ENCODE peak calls at places on chromosomes 7 and 10, in nine cellular contexts. G, R, H, Z, I, Q, P, Y and L are unnamed samples.

GRCh38 chr7:158816995-158817394 is 12.3 kb downstream of the ESYT2 start:
- DNase-seq in G (no peak), R (no peak), H (no peak), Z (no peak), I (no peak), Q (peak; percentile 42), P (peak; percentile 56), Y (no peak), L (no peak)

GRCh38 chr10:30058570-30059132 is 735 bp downstream of the JCAD start:
- DNase-seq in G (peak; percentile 44), R (no peak), H (no peak), Z (no peak), I (peak; percentile 46), Q (no peak), P (peak; percentile 79), Y (no peak), L (no peak)

GRCh38 chr10:5076615-5077014 is 17.6 kb upstream of the AKR1C3 start:
- DNase-seq in G (no peak), R (no peak), H (no peak), Z (no peak), I (no peak), Q (no peak), P (no peak), Y (peak; percentile 81), L (no peak)

GRCh38 chr7:138167869-138168296 is 91.6 kb downstream of the AKR1D1 start:
- DNase-seq in G (no peak), R (no peak), H (no peak), Z (peak; percentile 48), I (no peak), Q (no peak), P (no peak), Y (no peak), L (no peak)

GRCh38 chr10:98408799-98409198 is 6.2 kb downstream of the PYROXD2 start:
- DNase-seq in G (no peak), R (no peak), H (no peak), Z (no peak), I (no peak), Q (no peak), P (no peak), Y (no peak), L (no peak)

GRCh38 chr10:33114451-33114944 is 156.5 kb upstream of the ITGB1 start:
- DNase-seq in G (no peak), R (no peak), H (no peak), Z (no peak), I (no peak), Q (peak; percentile 22), P (no peak), Y (peak; percentile 74), L (peak; percentile 68)

GRCh38 chr10:77592946-77593636 is 44.5 kb downstream of the KCNMA1 start:
- DNase-seq in G (no peak), R (no peak), H (no peak), Z (no peak), I (no peak), Q (peak; percentile 81), P (no peak), Y (peak; percentile 91), L (no peak)

GRCh38 chr10:81177651-81178244 is 640.0 kb downstream of the SH2D4B start:
- DNase-seq in G (no peak), R (peak; percentile 16), H (no peak), Z (no peak), I (peak; percentile 21), Q (no peak), P (no peak), Y (no peak), L (peak; percentile 36)

GRCh38 chr10:107616463-107617131 is 452.1 kb upstream of the SORCS1 start:
- DNase-seq in G (no peak), R (no peak), H (no peak), Z (no peak), I (no peak), Q (no peak), P (no peak), Y (peak; percentile 70), L (peak; percentile 74)

GRCh38 chr10:1938317-1938716 is 201.0 kb upstream of the ADARB2 start:
- DNase-seq in G (no peak), R (no peak), H (peak; percentile 63), Z (no peak), I (no peak), Q (no peak), P (no peak), Y (no peak), L (peak; percentile 89)

GRCh38 chr10:51700228-51700835 is 937 bp upstream of the CSTF2T start:
- DNase-seq in G (no peak), R (no peak), H (peak; percentile 22), Z (no peak), I (no peak), Q (peak; percentile 62), P (no peak), Y (no peak), L (no peak)

GRCh38 chr7:111741811-111742240 is 179.5 kb upstream of the IMMP2L start:
- DNase-seq in G (peak; percentile 45), R (peak; percentile 83), H (peak; percentile 13), Z (peak; percentile 85), I (peak; percentile 61), Q (peak; percentile 45), P (peak; percentile 42), Y (peak; percentile 70), L (peak; percentile 20)

GRCh38 chr10:16995867-16996529 is 133.6 kb downstream of the CUBN start:
- DNase-seq in G (no peak), R (peak; percentile 94), H (no peak), Z (no peak), I (no peak), Q (peak; percentile 36), P (no peak), Y (peak; percentile 65), L (no peak)

GRCh38 chr10:125083576-125083920 is 76.8 kb downstream of the CTBP2 start:
- DNase-seq in G (no peak), R (no peak), H (no peak), Z (no peak), I (no peak), Q (no peak), P (no peak), Y (peak; percentile 94), L (no peak)

GRCh38 chr7:80114159-80114558 is 20.5 kb upstream of the GNAI1 start:
- DNase-seq in G (no peak), R (no peak), H (no peak), Z (no peak), I (no peak), Q (no peak), P (no peak), Y (no peak), L (no peak)

GRCh38 chr7:816751-817671 is 15.3 kb upstream of the SUN1 start:
- DNase-seq in G (no peak), R (peak; percentile 32), H (peak; percentile 54), Z (no peak), I (no peak), Q (no peak), P (peak; percentile 72), Y (no peak), L (no peak)

GRCh38 chr10:31926765-31927596 is 1.6 kb downstream of the ARHGAP12 start:
- DNase-seq in G (no peak), R (no peak), H (no peak), Z (no peak), I (no peak), Q (no peak), P (no peak), Y (no peak), L (no peak)

GRCh38 chr7:157729566-157729965 is 392.8 kb downstream of the DNAJB6 start:
- DNase-seq in G (no peak), R (no peak), H (no peak), Z (no peak), I (no peak), Q (no peak), P (peak; percentile 46), Y (no peak), L (no peak)

GRCh38 chr7:23275906-23276305 is 23.2 kb upstream of the MALSU1 start:
- DNase-seq in G (no peak), R (no peak), H (no peak), Z (no peak), I (no peak), Q (no peak), P (no peak), Y (no peak), L (no peak)

GRCh38 chr7:30984359-30985107 is 20.8 kb downstream of the GHRHR start:
- DNase-seq in G (no peak), R (no peak), H (no peak), Z (peak; percentile 97), I (no peak), Q (peak; percentile 66), P (peak; percentile 84), Y (peak; percentile 56), L (peak; percentile 69)

GRCh38 chr7:51472873-51473272 is 156.3 kb upstream of the COBL start:
- DNase-seq in G (no peak), R (peak; percentile 0), H (no peak), Z (no peak), I (no peak), Q (no peak), P (no peak), Y (no peak), L (no peak)

GRCh38 chr10:46197050-46197449 is 89.7 kb upstream of the ANTXRL start:
- DNase-seq in G (no peak), R (no peak), H (no peak), Z (no peak), I (no peak), Q (no peak), P (no peak), Y (no peak), L (no peak)

GRCh38 chr7:111842489-111842888 is 280.2 kb upstream of the IMMP2L start:
- DNase-seq in G (no peak), R (peak; percentile 3), H (no peak), Z (no peak), I (no peak), Q (no peak), P (no peak), Y (no peak), L (no peak)

GRCh38 chr10:77837248-77837924 is 89.2 kb downstream of the DLG5 start:
- DNase-seq in G (peak; percentile 24), R (peak; percentile 73), H (peak; percentile 81), Z (peak; percentile 71), I (peak; percentile 81), Q (no peak), P (peak; percentile 94), Y (peak; percentile 8), L (peak; percentile 36)

GRCh38 chr7:98107313-98107691 is 640 bp downstream of the LMTK2 start:
- DNase-seq in G (peak; percentile 35), R (peak; percentile 20), H (no peak), Z (no peak), I (peak; percentile 47), Q (no peak), P (no peak), Y (peak; percentile 5), L (no peak)